ENCODE peak calls at places on chromosomes 6 and 20, in six cellular contexts. J, X, Z, W, V and K are unnamed samples.
A peak's percentile ranks its signal among the peaks of the same experiment; 100 is the strongest.

GRCh38 chr20:62603021-62603906 is 39.0 kb upstream of the SLCO4A1 start:
- DNase-seq in J (peak; percentile 47), X (peak; percentile 85), Z (no peak), W (no peak), V (peak; percentile 51), K (no peak)

GRCh38 chr20:62741191-62741676 is 32.6 kb downstream of the NTSR1 start:
- DNase-seq in J (no peak), X (peak; percentile 29), Z (peak; percentile 40), W (peak; percentile 90), V (peak; percentile 36), K (no peak)

GRCh38 chr20:50295762-50296449 is 105.3 kb downstream of the CEBPB start:
- DNase-seq in J (no peak), X (no peak), Z (no peak), W (no peak), V (no peak), K (no peak)

GRCh38 chr6:51468704-51469103 is 618.7 kb downstream of the PKHD1 start:
- DNase-seq in J (no peak), X (no peak), Z (no peak), W (peak; percentile 50), V (no peak), K (no peak)

GRCh38 chr6:26197736-26198625 is 110.8 kb downstream of the HFE start:
- DNase-seq in J (peak; percentile 27), X (peak; percentile 36), Z (no peak), W (peak; percentile 75), V (peak; percentile 49), K (peak; percentile 65)

GRCh38 chr6:149443411-149444181 is 41.2 kb downstream of the ZC3H12D start:
- DNase-seq in J (peak; percentile 81), X (peak; percentile 34), Z (no peak), W (peak; percentile 35), V (no peak), K (no peak)

GRCh38 chr6:3261518-3261820 is 2.7 kb downstream of the PSMG4 start:
- DNase-seq in J (no peak), X (no peak), Z (no peak), W (no peak), V (no peak), K (no peak)

GRCh38 chr20:10519361-10520048 is 84.4 kb downstream of the SLX4IP start:
- DNase-seq in J (peak; percentile 85), X (peak; percentile 88), Z (no peak), W (no peak), V (peak; percentile 70), K (no peak)

GRCh38 chr6:85675030-85675819 is 32.5 kb upstream of the SYNCRIP start:
- DNase-seq in J (peak; percentile 84), X (peak; percentile 81), Z (no peak), W (peak; percentile 58), V (peak; percentile 67), K (no peak)

GRCh38 chr6:83804886-83805285 is 48.3 kb upstream of the RIPPLY2 start:
- DNase-seq in J (no peak), X (no peak), Z (no peak), W (no peak), V (no peak), K (no peak)

GRCh38 chr6:85361643-85362014 is 88.3 kb upstream of the NT5E start:
- DNase-seq in J (no peak), X (no peak), Z (no peak), W (no peak), V (no peak), K (no peak)

GRCh38 chr6:43723737-43724295 is 36.2 kb upstream of the MRPS18A start:
- DNase-seq in J (peak; percentile 70), X (peak; percentile 59), Z (no peak), W (peak; percentile 91), V (peak; percentile 68), K (peak; percentile 69)

GRCh38 chr6:105106260-105106659 is 73.6 kb downstream of the POPDC3 start:
- DNase-seq in J (no peak), X (no peak), Z (no peak), W (no peak), V (no peak), K (no peak)

GRCh38 chr6:121651420-121651819 is 216.0 kb downstream of the GJA1 start:
- DNase-seq in J (peak; percentile 59), X (peak; percentile 37), Z (no peak), W (no peak), V (no peak), K (no peak)

GRCh38 chr6:16446241-16446640 is 207.9 kb downstream of the GMPR start:
- DNase-seq in J (no peak), X (no peak), Z (no peak), W (no peak), V (peak; percentile 28), K (no peak)

GRCh38 chr6:147709396-147710272 is 201.1 kb downstream of the SAMD5 start:
- DNase-seq in J (no peak), X (peak; percentile 57), Z (no peak), W (no peak), V (no peak), K (no peak)

GRCh38 chr20:8903655-8904605 is 165.0 kb upstream of the PLCB4 start:
- DNase-seq in J (no peak), X (no peak), Z (peak; percentile 11), W (no peak), V (peak; percentile 39), K (no peak)

GRCh38 chr6:72218125-72218524 is 331.8 kb downstream of the RIMS1 start:
- DNase-seq in J (peak; percentile 38), X (peak; percentile 15), Z (peak; percentile 32), W (peak; percentile 91), V (peak; percentile 61), K (no peak)

GRCh38 chr6:131638013-131638412 is 911 bp downstream of the ENPP3 start:
- DNase-seq in J (no peak), X (no peak), Z (no peak), W (no peak), V (no peak), K (no peak)

GRCh38 chr6:55011034-55011433 is 163.3 kb upstream of the HCRTR2 start:
- DNase-seq in J (no peak), X (no peak), Z (no peak), W (no peak), V (no peak), K (no peak)

GRCh38 chr6:25017932-25018581 is 82.3 kb upstream of the RIPOR2 start:
- DNase-seq in J (peak; percentile 65), X (peak; percentile 52), Z (peak; percentile 75), W (peak; percentile 92), V (peak; percentile 75), K (peak; percentile 83)

GRCh38 chr6:121260651-121261102 is 73.6 kb downstream of the TBC1D32 start:
- DNase-seq in J (peak; percentile 35), X (peak; percentile 72), Z (no peak), W (no peak), V (peak; percentile 24), K (no peak)

GRCh38 chr6:165686966-165687365 is 23.9 kb upstream of the PDE10A start:
- DNase-seq in J (no peak), X (no peak), Z (no peak), W (no peak), V (no peak), K (no peak)

GRCh38 chr20:7714549-7714948 is 225.7 kb downstream of the HAO1 start:
- DNase-seq in J (no peak), X (no peak), Z (no peak), W (no peak), V (no peak), K (no peak)

GRCh38 chr20:49545572-49545971 is 22.4 kb downstream of the PTGIS start:
- DNase-seq in J (no peak), X (no peak), Z (no peak), W (no peak), V (peak; percentile 14), K (no peak)

GRCh38 chr6:112639436-112639835 is 292.3 kb downstream of the RFPL4B start:
- DNase-seq in J (peak; percentile 91), X (peak; percentile 76), Z (no peak), W (no peak), V (peak; percentile 57), K (no peak)

GRCh38 chr6:1612386-1612893 is 2.7 kb downstream of the FOXC1 start:
- DNase-seq in J (no peak), X (no peak), Z (no peak), W (peak; percentile 29), V (no peak), K (no peak)

GRCh38 chr20:3766381-3766780 is 1.2 kb downstream of the ADISSP start:
- DNase-seq in J (no peak), X (no peak), Z (no peak), W (no peak), V (no peak), K (no peak)
- H3K9ac ChIP-seq in J (peak overlapping the region; percentile 71), X (no peak overlapping the region), Z (peak overlapping the region; percentile 89), W (no peak overlapping the region), V (peak overlapping the region; percentile 78), K (peak overlapping the region; percentile 66)

DNA sequence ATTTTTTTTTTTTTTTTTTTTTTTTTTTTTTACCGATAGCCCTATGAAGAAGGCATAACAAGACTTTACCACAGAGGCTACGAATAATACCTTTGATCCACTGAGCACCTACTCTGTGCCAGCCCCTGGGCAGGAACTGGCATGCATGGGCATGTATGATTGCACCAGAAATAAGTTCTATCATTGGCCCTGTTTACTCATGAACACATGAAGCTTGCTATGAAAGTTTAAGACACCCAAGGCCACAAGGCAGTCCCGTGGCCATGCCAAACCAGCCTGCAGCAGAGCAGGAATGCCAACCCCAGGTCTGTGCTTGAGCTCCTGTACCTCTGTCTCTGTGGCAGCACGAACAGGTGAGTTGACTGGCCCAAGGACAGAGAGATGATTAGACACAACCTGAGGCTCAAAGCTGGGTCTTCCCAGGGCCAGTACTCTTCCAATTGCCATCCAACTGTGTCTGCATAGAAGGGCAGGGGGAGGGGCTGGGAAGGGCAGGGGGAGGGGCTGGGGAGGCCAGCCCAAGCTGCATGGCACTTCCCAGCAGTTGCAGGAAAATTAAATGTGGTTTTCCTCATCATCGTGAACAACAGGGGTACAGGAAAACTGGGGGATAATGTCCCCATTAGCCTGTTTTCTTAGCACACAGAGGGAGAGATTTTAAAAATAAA is 63.5 kb downstream of the LRFN2 start:
- DNase-seq in J (no peak), X (no peak), Z (no peak), W (no peak), V (no peak), K (no peak)
- H3K9ac ChIP-seq in J (no peak overlapping the region), X (no peak overlapping the region), Z (no peak overlapping the region), W (no peak overlapping the region), V (no peak overlapping the region), K (no peak overlapping the region)

DNA sequence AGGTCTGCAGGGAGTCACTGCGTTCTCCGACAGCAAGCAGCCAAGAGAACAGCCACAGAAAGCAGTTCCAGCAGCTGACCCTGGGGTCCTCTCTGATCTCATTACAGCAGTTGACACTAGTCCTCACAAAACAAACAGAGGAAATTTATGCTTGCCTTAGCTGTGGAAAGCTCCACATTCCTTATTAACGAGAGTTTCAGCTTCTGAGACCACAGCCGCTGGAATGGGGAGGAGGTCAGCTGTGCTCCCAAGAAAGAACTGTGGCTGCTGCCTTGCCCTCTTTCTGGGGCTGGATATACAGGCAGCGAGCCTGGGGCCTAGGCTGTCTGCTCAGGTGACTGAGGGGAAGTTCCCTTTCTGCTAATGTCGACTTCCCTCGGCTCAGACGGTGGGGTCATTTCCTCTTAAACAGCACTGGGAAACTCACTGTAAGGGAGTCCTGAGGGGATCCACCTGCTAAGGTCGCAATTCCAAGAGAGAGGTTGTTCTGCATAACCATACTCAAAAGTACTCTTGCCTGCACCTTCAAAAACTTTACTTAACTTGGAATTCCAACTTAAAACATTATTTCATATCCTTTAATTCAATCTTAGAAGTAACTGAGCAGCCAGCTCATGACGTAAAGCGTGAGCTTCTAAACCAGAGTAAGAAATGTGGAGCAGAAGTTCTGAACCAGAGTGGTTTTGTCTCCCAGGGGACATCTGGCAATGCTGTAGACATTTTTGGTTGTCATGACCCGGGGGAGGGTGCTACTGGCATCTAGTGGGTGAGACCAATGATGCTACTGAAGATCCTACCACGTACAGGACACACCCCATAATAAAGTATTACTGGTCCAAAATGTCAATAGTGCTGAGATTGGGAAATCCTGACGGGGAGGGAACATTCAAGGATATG is 80.3 kb downstream of the BACH2 start:
- DNase-seq in J (peak; percentile 35), X (peak; percentile 86), Z (no peak), W (peak; percentile 77), V (peak; percentile 18), K (no peak)
- H3K9ac ChIP-seq in J (no peak overlapping the region), X (no peak overlapping the region), Z (peak overlapping the region; percentile 36), W (peak overlapping the region; percentile 21), V (no peak overlapping the region), K (no peak overlapping the region)

GRCh38 chr6:124953808-124954207 is 8.4 kb upstream of the RNF217 start:
- DNase-seq in J (no peak), X (no peak), Z (no peak), W (no peak), V (no peak), K (no peak)
- H3K9ac ChIP-seq in J (no peak overlapping the region), X (no peak overlapping the region), Z (no peak overlapping the region), W (no peak overlapping the region), V (no peak overlapping the region), K (no peak overlapping the region)